ENCODE peak calls at places on chromosomes 2 and 18, in five cellular contexts. One of them, this sample, is unnamed.

GRCh38 chr2:213199871-213200270 is 48.5 kb upstream of the IKZF2 start:
- DNase-seq in psoas muscle: no peak
- DNase-seq in GM06990: no peak
- DNase-seq in cardiac muscle cell: no peak
- DNase-seq in coronary artery: no peak
- DNase-seq in this sample: no peak

GRCh38 chr2:157875720-157876065 is 437 bp downstream of the ACVR1 start:
- DNase-seq in psoas muscle: no peak
- DNase-seq in GM06990: no peak
- DNase-seq in cardiac muscle cell: peak; percentile 76
- DNase-seq in coronary artery: no peak
- DNase-seq in this sample: peak; percentile 76

GRCh38 chr2:176110975-176111663 is 4.0 kb downstream of the HOXD11 start:
- DNase-seq in psoas muscle: no peak
- DNase-seq in GM06990: no peak
- DNase-seq in cardiac muscle cell: peak; percentile 75
- DNase-seq in coronary artery: no peak
- DNase-seq in this sample: no peak

GRCh38 chr2:174510583-174511189 is 23.9 kb upstream of the GPR155 start:
- DNase-seq in psoas muscle: no peak
- DNase-seq in GM06990: no peak
- DNase-seq in cardiac muscle cell: peak; percentile 5
- DNase-seq in coronary artery: no peak
- DNase-seq in this sample: no peak

GRCh38 chr2:23465138-23465537 is 80.2 kb downstream of the KLHL29 start:
- DNase-seq in psoas muscle: no peak
- DNase-seq in GM06990: no peak
- DNase-seq in cardiac muscle cell: no peak
- DNase-seq in coronary artery: peak; percentile 57
- DNase-seq in this sample: no peak

GRCh38 chr2:17125989-17126620 is 392.1 kb downstream of the RAD51AP2 start:
- DNase-seq in psoas muscle: no peak
- DNase-seq in GM06990: no peak
- DNase-seq in cardiac muscle cell: no peak
- DNase-seq in coronary artery: no peak
- DNase-seq in this sample: no peak

GRCh38 chr18:8856769-8857393 is 151.5 kb downstream of the MTCL1 start:
- DNase-seq in psoas muscle: no peak
- DNase-seq in GM06990: no peak
- DNase-seq in cardiac muscle cell: no peak
- DNase-seq in coronary artery: no peak
- DNase-seq in this sample: no peak

GRCh38 chr2:127324635-127325034 is 30.7 kb upstream of the ERCC3 start:
- DNase-seq in psoas muscle: no peak
- DNase-seq in GM06990: no peak
- DNase-seq in cardiac muscle cell: peak; percentile 39
- DNase-seq in coronary artery: no peak
- DNase-seq in this sample: no peak

GRCh38 chr2:45595724-45596435 is 15.2 kb downstream of the SRBD1 start:
- DNase-seq in psoas muscle: no peak
- DNase-seq in GM06990: no peak
- DNase-seq in cardiac muscle cell: no peak
- DNase-seq in coronary artery: no peak
- DNase-seq in this sample: no peak

GRCh38 chr2:162926907-162927306 is 88.3 kb upstream of the KCNH7 start:
- DNase-seq in psoas muscle: no peak
- DNase-seq in GM06990: no peak
- DNase-seq in cardiac muscle cell: no peak
- DNase-seq in coronary artery: no peak
- DNase-seq in this sample: no peak

GRCh38 chr2:7773362-7773973 is 856.3 kb downstream of the RNF144A start:
- DNase-seq in psoas muscle: no peak
- DNase-seq in GM06990: peak; percentile 70
- DNase-seq in cardiac muscle cell: no peak
- DNase-seq in coronary artery: no peak
- DNase-seq in this sample: peak; percentile 57

GRCh38 chr2:78913284-78913683 is 112.2 kb upstream of the REG3G start:
- DNase-seq in psoas muscle: no peak
- DNase-seq in GM06990: no peak
- DNase-seq in cardiac muscle cell: no peak
- DNase-seq in coronary artery: no peak
- DNase-seq in this sample: no peak

GRCh38 chr2:218394298-218395089 is 5.2 kb upstream of the CTDSP1 start:
- DNase-seq in psoas muscle: peak; percentile 63
- DNase-seq in GM06990: no peak
- DNase-seq in cardiac muscle cell: no peak
- DNase-seq in coronary artery: peak; percentile 76
- DNase-seq in this sample: no peak

GRCh38 chr2:84858123-84858522 is 22.8 kb downstream of the TRABD2A start:
- DNase-seq in psoas muscle: no peak
- DNase-seq in GM06990: no peak
- DNase-seq in cardiac muscle cell: peak; percentile 18
- DNase-seq in coronary artery: no peak
- DNase-seq in this sample: no peak

GRCh38 chr18:67568166-67568565 is 51.6 kb upstream of the DSEL start:
- DNase-seq in psoas muscle: no peak
- DNase-seq in GM06990: no peak
- DNase-seq in cardiac muscle cell: no peak
- DNase-seq in coronary artery: no peak
- DNase-seq in this sample: no peak

GRCh38 chr2:227921648-227922047 is 50.2 kb downstream of the DAW1 start:
- DNase-seq in psoas muscle: no peak
- DNase-seq in GM06990: no peak
- DNase-seq in cardiac muscle cell: no peak
- DNase-seq in coronary artery: no peak
- DNase-seq in this sample: no peak

GRCh38 chr2:240151477-240152031 is 11.1 kb upstream of the OTOS start:
- DNase-seq in psoas muscle: no peak
- DNase-seq in GM06990: no peak
- DNase-seq in cardiac muscle cell: no peak
- DNase-seq in coronary artery: no peak
- DNase-seq in this sample: no peak

GRCh38 chr18:73787316-73787715 is 360.3 kb downstream of the FBXO15 start:
- DNase-seq in psoas muscle: no peak
- DNase-seq in GM06990: no peak
- DNase-seq in cardiac muscle cell: no peak
- DNase-seq in coronary artery: no peak
- DNase-seq in this sample: no peak

DNA sequence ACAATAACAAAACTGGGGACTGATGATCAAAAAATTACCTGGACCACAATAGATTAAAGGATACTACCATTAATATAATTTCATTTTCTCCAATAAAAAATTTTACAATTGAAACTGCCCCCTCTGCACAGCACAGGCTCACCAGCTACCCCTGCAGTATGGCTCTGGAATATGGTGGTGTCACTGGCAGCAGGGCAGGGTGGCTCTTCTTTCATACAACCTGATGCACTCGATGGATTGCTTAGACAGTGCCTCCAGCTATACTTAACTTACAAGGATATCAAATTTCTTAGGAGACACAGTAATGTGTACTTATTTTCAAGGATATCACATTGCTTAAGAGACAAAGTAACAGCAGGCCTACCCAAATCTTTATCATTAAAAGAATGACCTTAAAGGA is 124.0 kb downstream of the PRELID3A start:
- DNase-seq in psoas muscle: no peak
- DNase-seq in GM06990: no peak
- DNase-seq in cardiac muscle cell: no peak
- DNase-seq in coronary artery: no peak
- DNase-seq in this sample: no peak
- TF ChIP-seq CTCF in psoas muscle: no peak
- TF ChIP-seq CTCF in GM06990: no peak
- TF ChIP-seq CTCF in cardiac muscle cell: peak; percentile 2
- TF ChIP-seq CTCF in coronary artery: no peak
- TF ChIP-seq CTCF in this sample: no peak

GRCh38 chr2:132911726-132912724 is 242.0 kb upstream of the LYPD1 start:
- DNase-seq in psoas muscle: no peak
- DNase-seq in GM06990: no peak
- DNase-seq in cardiac muscle cell: peak; percentile 59
- DNase-seq in coronary artery: no peak
- DNase-seq in this sample: no peak
- TF ChIP-seq CTCF in psoas muscle: no peak
- TF ChIP-seq CTCF in GM06990: no peak
- TF ChIP-seq CTCF in cardiac muscle cell: peak; percentile 18
- TF ChIP-seq CTCF in coronary artery: no peak
- TF ChIP-seq CTCF in this sample: no peak

GRCh38 chr2:1788478-1788959 is 44.2 kb upstream of the PXDN start:
- DNase-seq in psoas muscle: no peak
- DNase-seq in GM06990: no peak
- DNase-seq in cardiac muscle cell: no peak
- DNase-seq in coronary artery: peak; percentile 47
- DNase-seq in this sample: no peak

GRCh38 chr2:1787799-1788477 is 43.6 kb upstream of the PXDN start:
- DNase-seq in psoas muscle: no peak
- DNase-seq in GM06990: no peak
- DNase-seq in cardiac muscle cell: no peak
- DNase-seq in coronary artery: no peak
- DNase-seq in this sample: no peak

GRCh38 chr2:1784087-1784486 is 39.8 kb upstream of the PXDN start:
- DNase-seq in psoas muscle: no peak
- DNase-seq in GM06990: no peak
- DNase-seq in cardiac muscle cell: no peak
- DNase-seq in coronary artery: no peak
- DNase-seq in this sample: no peak

GRCh38 chr2:1782514-1782913 is 38.2 kb upstream of the PXDN start:
- DNase-seq in psoas muscle: no peak
- DNase-seq in GM06990: no peak
- DNase-seq in cardiac muscle cell: no peak
- DNase-seq in coronary artery: no peak
- DNase-seq in this sample: no peak

DNA sequence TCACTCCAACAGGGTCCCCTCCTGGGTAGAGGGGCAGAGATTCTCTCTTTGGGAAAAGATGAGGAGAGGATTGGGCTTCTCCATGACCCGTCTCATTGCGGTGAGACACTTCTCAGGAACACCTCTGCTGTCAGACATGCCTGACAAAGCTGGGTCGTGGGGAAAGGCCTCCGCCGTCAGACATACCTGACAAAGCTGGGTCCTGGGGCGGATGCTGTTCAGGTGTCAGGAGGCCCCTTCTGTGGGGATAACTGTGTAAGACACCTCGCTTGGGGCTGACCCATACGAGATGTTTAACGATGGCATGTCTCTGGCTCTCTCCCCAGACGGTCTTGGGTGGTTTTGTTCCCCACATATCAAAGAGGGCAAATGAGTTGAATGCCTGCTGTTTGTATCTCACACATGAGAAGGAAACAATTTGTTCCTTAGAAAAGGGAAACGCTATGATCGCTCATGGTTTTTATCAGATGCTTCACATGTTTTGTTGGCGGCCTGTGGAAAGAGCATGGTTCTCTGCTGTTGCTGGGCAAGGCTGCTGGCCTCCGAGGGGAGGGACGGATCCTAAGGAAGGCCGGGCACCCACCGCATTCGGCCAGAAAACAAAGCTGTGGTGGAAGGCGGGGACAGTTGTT is 40.8 kb upstream of the PXDN start:
- DNase-seq in psoas muscle: no peak
- DNase-seq in GM06990: no peak
- DNase-seq in cardiac muscle cell: no peak
- DNase-seq in coronary artery: peak; percentile 54
- DNase-seq in this sample: no peak
- TF ChIP-seq CTCF in psoas muscle: no peak
- TF ChIP-seq CTCF in GM06990: no peak
- TF ChIP-seq CTCF in cardiac muscle cell: no peak
- TF ChIP-seq CTCF in coronary artery: no peak
- TF ChIP-seq CTCF in this sample: no peak

DNA sequence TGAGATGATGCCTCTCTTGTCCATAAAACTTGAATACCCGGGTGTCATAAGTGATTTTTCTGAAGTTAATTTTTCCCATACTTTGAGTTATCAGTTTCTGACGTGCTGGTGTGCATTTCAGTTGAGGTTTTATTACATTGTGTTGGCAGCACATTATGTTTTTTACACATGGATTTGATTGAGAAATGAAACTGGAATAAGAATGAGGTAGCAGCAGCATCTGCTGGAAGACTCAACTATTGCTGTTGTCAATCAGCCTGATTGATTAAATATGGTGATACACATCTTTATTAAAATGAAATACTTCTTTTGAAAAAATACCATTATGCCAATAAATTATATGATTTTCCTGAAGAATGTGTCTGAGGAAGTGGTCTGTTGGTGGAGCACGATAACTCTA is 60.5 kb downstream of the INSIG2 start:
- DNase-seq in psoas muscle: no peak
- DNase-seq in GM06990: no peak
- DNase-seq in cardiac muscle cell: no peak
- DNase-seq in coronary artery: no peak
- DNase-seq in this sample: no peak
- TF ChIP-seq CTCF in psoas muscle: no peak
- TF ChIP-seq CTCF in GM06990: peak; percentile 15
- TF ChIP-seq CTCF in cardiac muscle cell: no peak
- TF ChIP-seq CTCF in coronary artery: no peak
- TF ChIP-seq CTCF in this sample: no peak

GRCh38 chr2:64565358-64565757 is 41.2 kb downstream of the AFTPH start:
- DNase-seq in psoas muscle: no peak
- DNase-seq in GM06990: no peak
- DNase-seq in cardiac muscle cell: no peak
- DNase-seq in coronary artery: no peak
- DNase-seq in this sample: no peak

GRCh38 chr2:64565949-64566705 is 42.0 kb downstream of the AFTPH start:
- DNase-seq in psoas muscle: no peak
- DNase-seq in GM06990: no peak
- DNase-seq in cardiac muscle cell: no peak
- DNase-seq in coronary artery: no peak
- DNase-seq in this sample: no peak

GRCh38 chr2:64563436-64563938 is 39.4 kb downstream of the AFTPH start:
- DNase-seq in psoas muscle: no peak
- DNase-seq in GM06990: no peak
- DNase-seq in cardiac muscle cell: no peak
- DNase-seq in coronary artery: no peak
- DNase-seq in this sample: no peak

GRCh38 chr2:64558682-64559081 is 34.6 kb downstream of the AFTPH start:
- DNase-seq in psoas muscle: no peak
- DNase-seq in GM06990: no peak
- DNase-seq in cardiac muscle cell: no peak
- DNase-seq in coronary artery: no peak
- DNase-seq in this sample: no peak

DNA sequence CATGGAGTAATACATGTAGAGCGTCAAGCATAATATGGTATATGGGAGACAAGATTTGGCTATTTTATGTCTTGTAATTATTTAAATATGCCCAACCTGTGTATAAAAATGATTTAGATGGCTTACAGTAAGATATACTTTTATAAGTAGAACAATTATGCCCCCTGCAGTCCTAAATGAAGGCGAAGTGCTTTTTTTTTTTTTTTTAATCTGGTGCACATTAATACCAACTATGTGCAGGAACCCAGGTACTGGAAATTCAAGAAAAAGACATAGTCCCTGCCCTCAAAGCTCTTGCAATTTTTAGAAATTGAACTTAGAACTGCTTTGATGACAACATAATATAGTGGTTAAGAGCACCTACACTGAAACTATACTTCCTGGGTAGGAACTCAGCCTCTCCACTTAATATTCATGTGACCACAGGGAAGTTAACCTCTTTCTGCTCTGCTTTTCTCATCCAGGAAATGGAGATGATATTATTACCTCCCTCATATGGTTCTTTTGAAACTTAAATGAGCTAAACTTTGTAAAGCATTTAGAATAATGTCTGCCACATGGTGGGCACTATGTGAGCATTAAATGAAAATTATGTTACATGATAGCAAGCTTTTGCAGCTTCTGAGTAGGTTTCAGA is 38.1 kb downstream of the AFTPH start:
- DNase-seq in psoas muscle: no peak
- DNase-seq in GM06990: no peak
- DNase-seq in cardiac muscle cell: no peak
- DNase-seq in coronary artery: no peak
- DNase-seq in this sample: no peak
- TF ChIP-seq CTCF in psoas muscle: peak; percentile 42
- TF ChIP-seq CTCF in GM06990: peak; percentile 29
- TF ChIP-seq CTCF in cardiac muscle cell: peak; percentile 32
- TF ChIP-seq CTCF in coronary artery: no peak
- TF ChIP-seq CTCF in this sample: no peak